ENCODE peak calls at places on chromosomes 11 and 22, in ten cellular contexts. L is NB4; K is globus pallidus; N is ovary; G is mucosa of gallbladder; R is CD8-positive, alpha-beta T cell; A is C1 segment of cervical spinal cord; V is activated T-helper 1 cell treated with anti-CD3 and anti-CD28 coated beads, Interleukin-12 subunit alpha, Interleukin-12 subunit beta, Interleukin-2, Interleukin-4 antibody, amounts not matched to agents 30 ng/mL and 10 ng/mL and 1 ng/mL, durations not matched to agents 14 hours and 24 hours and 36 hours; H is mesenchymal stem cell; J is AG08396. O is an unnamed sample.

GRCh38 chr22:25409240-25409639 is 155.2 kb upstream of the GRK3 start:
- DNase-seq in L (no peak), K (no peak), N (no peak), G (no peak), R (no peak), A (no peak), V (no peak), H (no peak), J (no peak), O (no peak)

GRCh38 chr11:61587951-61588695 is 7.2 kb upstream of the SYT7 start:
- DNase-seq in L (peak), K (no peak), N (peak), G (no peak), R (peak), A (no peak), V (peak), H (no peak), J (peak), O (no peak)

GRCh38 chr11:70378506-70379134 is 19.7 kb upstream of the CTTN start:
- DNase-seq in L (peak), K (no peak), N (no peak), G (no peak), R (no peak), A (no peak), V (no peak), H (no peak), J (no peak), O (no peak)

GRCh38 chr11:130407978-130408377 is 20.4 kb downstream of the ADAMTS8 start:
- DNase-seq in L (no peak), K (no peak), N (no peak), G (no peak), R (no peak), A (no peak), V (no peak), H (peak), J (peak), O (peak)

GRCh38 chr11:64665381-64665780 is 57.6 kb downstream of the NRXN2 start:
- DNase-seq in L (no peak), K (no peak), N (no peak), G (no peak), R (no peak), A (no peak), V (no peak), H (no peak), J (no peak), O (no peak)

GRCh38 chr11:128058580-128059208 is 528.7 kb downstream of the ETS1 start:
- DNase-seq in L (no peak), K (no peak), N (no peak), G (no peak), R (no peak), A (no peak), V (no peak), H (no peak), J (no peak), O (no peak)

GRCh38 chr22:28116261-28116673 is 197.2 kb upstream of the PITPNB start:
- DNase-seq in L (no peak), K (no peak), N (peak), G (peak), R (no peak), A (no peak), V (no peak), H (peak), J (peak), O (peak)

GRCh38 chr22:25161916-25162530 is 37.6 kb upstream of the CRYBB3 start:
- DNase-seq in L (no peak), K (no peak), N (no peak), G (no peak), R (no peak), A (no peak), V (no peak), H (no peak), J (no peak), O (no peak)

GRCh38 chr11:75337195-75337654 is 14.2 kb downstream of the ARRB1 start:
- DNase-seq in L (peak), K (no peak), N (no peak), G (no peak), R (no peak), A (no peak), V (no peak), H (peak), J (no peak), O (peak)

GRCh38 chr11:8756201-8756600 is 73.6 kb downstream of the RPL27A start:
- DNase-seq in L (no peak), K (no peak), N (no peak), G (no peak), R (no peak), A (no peak), V (no peak), H (no peak), J (no peak), O (no peak)

GRCh38 chr11:115264278-115264677 is 239.9 kb downstream of the CADM1 start:
- DNase-seq in L (no peak), K (no peak), N (no peak), G (no peak), R (no peak), A (no peak), V (no peak), H (no peak), J (no peak), O (no peak)

GRCh38 chr11:59053387-59053786 is 32.7 kb upstream of the GLYATL1B start:
- DNase-seq in L (peak), K (peak), N (peak), G (peak), R (peak), A (no peak), V (peak), H (peak), J (peak), O (peak)

GRCh38 chr22:44870021-44870420 is 117.6 kb downstream of the ARHGAP8 start:
- DNase-seq in L (peak), K (no peak), N (no peak), G (no peak), R (no peak), A (no peak), V (no peak), H (no peak), J (peak), O (no peak)

GRCh38 chr11:70067591-70068341 is 10.4 kb upstream of the ANO1 start:
- DNase-seq in L (no peak), K (no peak), N (no peak), G (no peak), R (peak), A (no peak), V (no peak), H (no peak), J (no peak), O (no peak)